ENCODE peak calls at places on chromosomes 3 and 15, in nine cellular contexts. K is heart left ventricle; C is H7; U is IMR-90; L is effector memory CD4-positive, alpha-beta T cell; I is CD4-positive, alpha-beta memory T cell; B is NT2/D1; O is fibroblast of lung; R is colonic mucosa. Z is an unnamed sample. For H3K36me3, the result is how much of the 10 kb centered on the place peaks cover.

GRCh38 chr3:177602601-177603136 is 405.4 kb upstream of the TBL1XR1 start:
- DNase-seq in C (no peak), B (no peak), U (peak), O (peak), R (no peak), I (no peak), K (no peak), L (no peak), Z (no peak)

GRCh38 chr15:60854858-60855568 is 374.1 kb downstream of the RORA start:
- DNase-seq in O (peak), U (peak), R (no peak), K (no peak), B (no peak), I (no peak), C (no peak), L (no peak), Z (peak)

GRCh38 chr15:52730163-52730562 is 51.0 kb upstream of the ATOSA start:
- DNase-seq in I (peak), B (no peak), R (no peak), K (no peak), U (peak), O (peak), L (peak), C (no peak), Z (no peak)

GRCh38 chr3:146308682-146309081 is 57.8 kb upstream of the PLSCR4 start:
- DNase-seq in O (peak), R (no peak), C (no peak), I (no peak), K (peak), B (no peak), L (no peak), U (peak), Z (no peak)

GRCh38 chr15:85865070-85865684 is 70.5 kb upstream of the KLHL25 start:
- DNase-seq in C (peak), R (no peak), O (peak), I (no peak), B (peak), K (no peak), U (peak), L (no peak), Z (peak)

GRCh38 chr3:106719583-106719982 is 657.7 kb upstream of the CCDC54 start:
- DNase-seq in R (no peak), O (no peak), I (no peak), K (no peak), C (no peak), B (no peak), U (no peak), L (no peak), Z (no peak)

GRCh38 chr3:96700322-96701315 is 113.8 kb upstream of the EPHA6 start:
- DNase-seq in L (no peak), C (peak), I (no peak), U (no peak), O (no peak), B (peak), R (no peak), K (no peak), Z (no peak)

GRCh38 chr3:37190667-37191066 is 16.3 kb upstream of the LRRFIP2 start:
- DNase-seq in C (no peak), I (no peak), K (no peak), R (no peak), B (no peak), O (no peak), L (no peak), U (no peak), Z (no peak)

GRCh38 chr3:7650466-7650865 is 789.6 kb downstream of the GRM7 start:
- DNase-seq in U (no peak), R (no peak), B (no peak), I (no peak), O (no peak), K (no peak), C (no peak), L (no peak), Z (no peak)

GRCh38 chr3:194270627-194271458 is 80.3 kb downstream of the CPN2 start:
- DNase-seq in B (no peak), K (peak), R (peak), U (no peak), C (peak), I (no peak), O (peak), L (no peak), Z (no peak)

GRCh38 chr3:123272547-123272946 is 70.8 kb downstream of the SEC22A start:
- DNase-seq in C (no peak), U (peak), L (no peak), I (no peak), K (no peak), O (peak), R (no peak), B (no peak), Z (no peak)

GRCh38 chr3:43286115-43286885 is at the start of gene SNRK:
- DNase-seq in B (peak), O (peak), R (peak), K (peak), I (peak), L (peak), U (peak), C (peak), Z (peak)

GRCh38 chr3:141740349-141740748 is 2.3 kb downstream of the RNF7 start:
- DNase-seq in O (no peak), R (no peak), B (no peak), K (no peak), L (no peak), U (no peak), I (no peak), C (no peak), Z (no peak)

GRCh38 chr3:66302288-66302687 is 81.5 kb downstream of the SLC25A26 start:
- DNase-seq in B (no peak), R (no peak), U (no peak), C (no peak), L (peak), K (no peak), O (no peak), I (peak), Z (no peak)

GRCh38 chr3:188707396-188708288 is 464.1 kb upstream of the TPRG1 start:
- DNase-seq in R (no peak), C (no peak), B (no peak), O (peak), L (no peak), K (no peak), I (no peak), U (peak), Z (no peak)

GRCh38 chr3:69179740-69180372 is 57.5 kb upstream of the LMOD3 start:
- DNase-seq in I (no peak), L (no peak), O (no peak), C (no peak), K (no peak), R (no peak), U (no peak), B (no peak), Z (no peak)

GRCh38 chr3:194487289-194488006 is 646 bp upstream of the ATP13A3 start:
- DNase-seq in C (peak), U (no peak), I (no peak), O (peak), B (no peak), R (peak), L (peak), K (peak), Z (no peak)

GRCh38 chr3:9600597-9600996 is 47.0 kb upstream of the LHFPL4 start:
- DNase-seq in R (peak), I (no peak), K (peak), B (no peak), O (peak), U (no peak), L (no peak), C (peak), Z (no peak)
- H3K4me3 ChIP-seq in R (peak), I (no peak), K (no peak), B (no peak), O (no peak), U (no peak), L (no peak), C (no peak), Z (no peak)

GRCh38 chr3:111087924-111088469 is 16.4 kb downstream of the NECTIN3 start:
- DNase-seq in B (no peak), C (no peak), O (no peak), U (no peak), R (no peak), K (no peak), L (no peak), I (no peak), Z (no peak)
- H3K36me3 ChIP-seq in B (under half), C (under half), O (under half), U (under half), R (under half), K (under half), L (under half), I (under half), Z (under half)

GRCh38 chr3:196184881-196185280 is 26.3 kb downstream of the ZDHHC19 start:
- DNase-seq in I (no peak), K (no peak), C (peak), B (no peak), L (no peak), O (no peak), R (no peak), U (no peak), Z (no peak)

GRCh38 chr3:196192036-196193001 is 18.9 kb downstream of the ZDHHC19 start:
- DNase-seq in I (peak), B (no peak), K (no peak), C (peak), U (no peak), L (no peak), O (no peak), R (peak), Z (no peak)

GRCh38 chr3:196189608-196190347 is 21.4 kb downstream of the ZDHHC19 start:
- DNase-seq in U (no peak), B (no peak), K (no peak), O (no peak), I (no peak), L (no peak), R (no peak), C (peak), Z (no peak)

GRCh38 chr3:196181127-196181546 is 30.1 kb downstream of the ZDHHC19 start:
- DNase-seq in U (no peak), B (no peak), O (no peak), L (no peak), I (no peak), K (no peak), R (no peak), C (peak), Z (no peak)

GRCh38 chr3:196186661-196187573 is 24.3 kb downstream of the ZDHHC19 start:
- DNase-seq in K (no peak), B (peak), C (peak), U (peak), I (no peak), L (no peak), R (no peak), O (no peak), Z (no peak)
- H3K4me3 ChIP-seq in K (no peak), B (no peak), C (no peak), U (no peak), I (no peak), L (peak), R (no peak), O (no peak), Z (no peak)

GRCh38 chr15:63610209-63610841 is 13.1 kb downstream of the FBXL22 start:
- DNase-seq in K (peak), O (peak), C (peak), B (peak), L (peak), I (peak), U (peak), R (peak), Z (peak)

GRCh38 chr15:63611217-63611616 is 14.0 kb downstream of the FBXL22 start:
- DNase-seq in K (no peak), L (no peak), U (no peak), O (no peak), C (no peak), I (no peak), B (no peak), R (no peak), Z (peak)

GRCh38 chr15:63608989-63609388 is 11.8 kb downstream of the FBXL22 start:
- DNase-seq in K (no peak), O (no peak), B (no peak), I (no peak), U (no peak), R (no peak), C (no peak), L (no peak), Z (no peak)

GRCh38 chr15:63609448-63609847 is 12.3 kb downstream of the FBXL22 start:
- DNase-seq in U (no peak), R (no peak), C (no peak), I (no peak), O (no peak), B (no peak), L (no peak), K (no peak), Z (no peak)

GRCh38 chr15:63612300-63612699 is 15.1 kb downstream of the FBXL22 start:
- DNase-seq in I (no peak), C (no peak), U (no peak), K (no peak), O (no peak), R (no peak), L (no peak), B (no peak), Z (no peak)
- H3K36me3 ChIP-seq in I (under half), C (under half), U (under half), K (under half), O (under half), R (under half), L (under half), B (half or more), Z (under half)

DNA sequence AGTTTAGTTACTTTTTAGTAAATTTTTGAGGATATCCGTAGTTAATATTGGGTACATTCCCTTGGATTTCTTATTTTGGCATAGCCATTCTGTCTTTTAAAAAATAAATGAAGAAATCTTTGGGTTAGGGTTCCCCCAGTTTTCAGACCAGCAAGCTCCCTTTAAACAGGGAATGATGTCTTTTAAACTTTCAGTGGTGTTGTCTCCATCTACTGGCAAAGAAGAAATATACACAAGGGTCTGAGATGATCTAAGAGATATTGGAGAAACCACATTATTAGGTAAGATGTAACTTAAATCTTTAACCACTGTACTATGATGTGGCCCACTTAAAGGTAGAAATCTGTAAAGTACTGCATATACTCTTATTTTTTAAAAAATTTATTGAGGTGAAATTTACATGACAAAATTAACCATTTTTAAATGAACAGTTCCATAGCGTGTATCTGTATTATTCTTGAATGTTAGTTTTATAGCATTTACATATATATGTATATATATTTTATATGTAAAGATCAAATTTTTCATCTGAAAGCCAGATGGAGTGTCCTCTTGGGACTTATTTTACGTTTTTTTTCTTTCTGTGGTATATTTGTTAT is 35.1 kb upstream of the EIF3J start:
- DNase-seq in K (no peak), L (no peak), O (peak), R (no peak), B (no peak), U (peak), I (peak), C (peak), Z (no peak)
- H3K4me3 ChIP-seq in K (no peak), L (no peak), O (no peak), R (no peak), B (no peak), U (no peak), I (no peak), C (no peak), Z (no peak)

GRCh38 chr15:90560229-90560771 is 30.6 kb downstream of the CRTC3 start:
- DNase-seq in B (no peak), L (no peak), I (no peak), R (peak), C (no peak), K (peak), U (peak), O (peak), Z (no peak)
- H3K36me3 ChIP-seq in B (under half), L (under half), I (under half), R (under half), C (under half), K (under half), U (under half), O (under half), Z (under half)

Z was measured in WERI-Rb-1.